ENCODE peak calls at places on chromosome 1, in seven cellular contexts. A, I, C, Z, H, K and N are unnamed samples.

GRCh38 chr1:235556807-235557206 is 52.6 kb upstream of the B3GALNT2 start:
- DNase-seq in A (no peak), I (no peak), C (no peak), Z (no peak), H (no peak), K (no peak), N (no peak)

GRCh38 chr1:31943546-31944184 is 5.5 kb upstream of the PTP4A2 start:
- DNase-seq in A (no peak), I (no peak), C (no peak), Z (no peak), H (peak; percentile 30), K (no peak), N (no peak)

GRCh38 chr1:47228644-47229030 is 3.4 kb downstream of the TAL1 start:
- DNase-seq in A (no peak), I (no peak), C (no peak), Z (no peak), H (no peak), K (no peak), N (no peak)

GRCh38 chr1:43509740-43510375 is 20.8 kb upstream of the PTPRF start:
- DNase-seq in A (no peak), I (no peak), C (no peak), Z (no peak), H (no peak), K (no peak), N (no peak)

GRCh38 chr1:164515932-164516331 is 43.1 kb upstream of the PBX1 start:
- DNase-seq in A (no peak), I (no peak), C (no peak), Z (no peak), H (peak; percentile 63), K (no peak), N (no peak)

GRCh38 chr1:1080122-1080753 is 6.1 kb upstream of the RNF223 start:
- DNase-seq in A (peak; percentile 17), I (peak; percentile 42), C (peak; percentile 76), Z (no peak), H (peak; percentile 37), K (no peak), N (no peak)

GRCh38 chr1:226761322-226761721 is 22.2 kb upstream of the ITPKB start:
- DNase-seq in A (no peak), I (no peak), C (peak; percentile 39), Z (no peak), H (peak; percentile 20), K (no peak), N (no peak)

GRCh38 chr1:222926566-222926965 is 111.7 kb downstream of the DISP1 start:
- DNase-seq in A (no peak), I (peak; percentile 44), C (peak; percentile 91), Z (no peak), H (peak; percentile 93), K (peak; percentile 32), N (no peak)

GRCh38 chr1:17886838-17887441 is 131.8 kb downstream of the ACTL8 start:
- DNase-seq in A (no peak), I (no peak), C (no peak), Z (no peak), H (no peak), K (no peak), N (no peak)

GRCh38 chr1:154431586-154432373 is 26.6 kb downstream of the IL6R start:
- DNase-seq in A (peak; percentile 67), I (peak; percentile 97), C (peak; percentile 94), Z (no peak), H (peak; percentile 100), K (peak; percentile 97), N (peak; percentile 98)